ENCODE peak calls at places on chromosomes 1 and 21, in seven cellular contexts. One of them, this sample, is unnamed. For H3K4me1, the result is how much of the 10 kb centered on the place peaks cover.

GRCh38 chr1:1068077-1068373 is 6.1 kb downstream of the RNF223 start:
- DNase-seq in neural progenitor cell: no peak
- DNase-seq in IMR-90: no peak
- DNase-seq in K562: peak
- DNase-seq in tibial artery: no peak
- DNase-seq in upper lobe of right lung: no peak
- DNase-seq in lower lobe of right lung: no peak
- DNase-seq in this sample: no peak

GRCh38 chr1:151980287-151981177 is 13.1 kb downstream of the S100A10 start:
- DNase-seq in lower lobe of right lung: no peak
- DNase-seq in upper lobe of right lung: no peak
- DNase-seq in IMR-90: peak
- DNase-seq in neural progenitor cell: no peak
- DNase-seq in K562: no peak
- DNase-seq in tibial artery: peak
- DNase-seq in this sample: no peak

GRCh38 chr1:58702766-58703165 is 2.9 kb upstream of the MYSM1 start:
- DNase-seq in K562: no peak
- DNase-seq in neural progenitor cell: no peak
- DNase-seq in IMR-90: no peak
- DNase-seq in lower lobe of right lung: no peak
- DNase-seq in upper lobe of right lung: no peak
- DNase-seq in tibial artery: no peak
- DNase-seq in this sample: no peak

GRCh38 chr1:72431810-72432209 is 149.5 kb upstream of the NEGR1 start:
- DNase-seq in neural progenitor cell: no peak
- DNase-seq in IMR-90: peak
- DNase-seq in lower lobe of right lung: no peak
- DNase-seq in tibial artery: no peak
- DNase-seq in upper lobe of right lung: no peak
- DNase-seq in K562: no peak
- DNase-seq in this sample: no peak

GRCh38 chr1:51986718-51987117 is 3.8 kb downstream of the RAB3B start:
- DNase-seq in neural progenitor cell: no peak
- DNase-seq in IMR-90: no peak
- DNase-seq in tibial artery: no peak
- DNase-seq in lower lobe of right lung: no peak
- DNase-seq in upper lobe of right lung: no peak
- DNase-seq in K562: no peak
- DNase-seq in this sample: peak

GRCh38 chr1:153577624-153578051 is 12.0 kb upstream of the S100A2 start:
- DNase-seq in IMR-90: no peak
- DNase-seq in tibial artery: peak
- DNase-seq in lower lobe of right lung: peak
- DNase-seq in upper lobe of right lung: no peak
- DNase-seq in K562: no peak
- DNase-seq in neural progenitor cell: no peak
- DNase-seq in this sample: no peak

GRCh38 chr1:3469849-3470649 is 15.6 kb downstream of the ARHGEF16 start:
- DNase-seq in lower lobe of right lung: peak
- DNase-seq in K562: no peak
- DNase-seq in upper lobe of right lung: peak
- DNase-seq in tibial artery: no peak
- DNase-seq in neural progenitor cell: no peak
- DNase-seq in IMR-90: no peak
- DNase-seq in this sample: peak

GRCh38 chr21:43331962-43332458 is 94.9 kb downstream of the SIK1 start:
- DNase-seq in K562: no peak
- DNase-seq in upper lobe of right lung: no peak
- DNase-seq in IMR-90: peak
- DNase-seq in lower lobe of right lung: peak
- DNase-seq in tibial artery: peak
- DNase-seq in neural progenitor cell: no peak
- DNase-seq in this sample: no peak

GRCh38 chr1:25161981-25162380 is 70.3 kb downstream of the SYF2 start:
- DNase-seq in IMR-90: no peak
- DNase-seq in upper lobe of right lung: no peak
- DNase-seq in neural progenitor cell: no peak
- DNase-seq in tibial artery: no peak
- DNase-seq in K562: no peak
- DNase-seq in lower lobe of right lung: no peak
- DNase-seq in this sample: no peak

GRCh38 chr1:178004926-178005391 is 35.1 kb upstream of the SEC16B start:
- DNase-seq in neural progenitor cell: no peak
- DNase-seq in upper lobe of right lung: no peak
- DNase-seq in tibial artery: no peak
- DNase-seq in K562: no peak
- DNase-seq in IMR-90: peak
- DNase-seq in lower lobe of right lung: no peak
- DNase-seq in this sample: no peak

GRCh38 chr1:10529096-10529495 is 54.3 kb downstream of the PEX14 start:
- DNase-seq in lower lobe of right lung: no peak
- DNase-seq in upper lobe of right lung: no peak
- DNase-seq in IMR-90: no peak
- DNase-seq in tibial artery: no peak
- DNase-seq in neural progenitor cell: peak
- DNase-seq in K562: no peak
- DNase-seq in this sample: no peak

GRCh38 chr1:209302777-209303642 is 280.5 kb upstream of the CAMK1G start:
- DNase-seq in IMR-90: no peak
- DNase-seq in upper lobe of right lung: no peak
- DNase-seq in K562: no peak
- DNase-seq in tibial artery: no peak
- DNase-seq in lower lobe of right lung: no peak
- DNase-seq in neural progenitor cell: no peak
- DNase-seq in this sample: peak

GRCh38 chr1:161511018-161511755 is 5.9 kb downstream of the FCGR2A start:
- DNase-seq in lower lobe of right lung: peak
- DNase-seq in K562: peak
- DNase-seq in tibial artery: no peak
- DNase-seq in upper lobe of right lung: no peak
- DNase-seq in IMR-90: no peak
- DNase-seq in neural progenitor cell: no peak
- DNase-seq in this sample: peak

GRCh38 chr1:176469450-176469985 is 6.5 kb downstream of the PAPPA2 start:
- DNase-seq in K562: no peak
- DNase-seq in lower lobe of right lung: no peak
- DNase-seq in upper lobe of right lung: no peak
- DNase-seq in tibial artery: no peak
- DNase-seq in IMR-90: peak
- DNase-seq in neural progenitor cell: no peak
- DNase-seq in this sample: no peak

GRCh38 chr1:224700915-224701531 is 84.9 kb downstream of the CNIH3 start:
- DNase-seq in K562: peak
- DNase-seq in neural progenitor cell: peak
- DNase-seq in IMR-90: peak
- DNase-seq in lower lobe of right lung: no peak
- DNase-seq in upper lobe of right lung: no peak
- DNase-seq in tibial artery: no peak
- DNase-seq in this sample: peak
- TF ChIP-seq CTCF in K562: peak
- TF ChIP-seq CTCF in neural progenitor cell: peak
- TF ChIP-seq CTCF in IMR-90: peak
- TF ChIP-seq CTCF in lower lobe of right lung: peak
- TF ChIP-seq CTCF in upper lobe of right lung: peak
- TF ChIP-seq CTCF in tibial artery: no peak
- TF ChIP-seq CTCF in this sample: peak

GRCh38 chr1:9315411-9316079 is 22.9 kb downstream of the SPSB1 start:
- DNase-seq in tibial artery: no peak
- DNase-seq in K562: no peak
- DNase-seq in lower lobe of right lung: no peak
- DNase-seq in upper lobe of right lung: no peak
- DNase-seq in IMR-90: peak
- DNase-seq in neural progenitor cell: no peak
- DNase-seq in this sample: no peak
- H3K4me3 ChIP-seq in tibial artery: no peak
- H3K4me3 ChIP-seq in K562: no peak
- H3K4me3 ChIP-seq in lower lobe of right lung: no peak
- H3K4me3 ChIP-seq in upper lobe of right lung: no peak
- H3K4me3 ChIP-seq in IMR-90: no peak
- H3K4me3 ChIP-seq in neural progenitor cell: no peak
- H3K4me3 ChIP-seq in this sample: no peak

DNA sequence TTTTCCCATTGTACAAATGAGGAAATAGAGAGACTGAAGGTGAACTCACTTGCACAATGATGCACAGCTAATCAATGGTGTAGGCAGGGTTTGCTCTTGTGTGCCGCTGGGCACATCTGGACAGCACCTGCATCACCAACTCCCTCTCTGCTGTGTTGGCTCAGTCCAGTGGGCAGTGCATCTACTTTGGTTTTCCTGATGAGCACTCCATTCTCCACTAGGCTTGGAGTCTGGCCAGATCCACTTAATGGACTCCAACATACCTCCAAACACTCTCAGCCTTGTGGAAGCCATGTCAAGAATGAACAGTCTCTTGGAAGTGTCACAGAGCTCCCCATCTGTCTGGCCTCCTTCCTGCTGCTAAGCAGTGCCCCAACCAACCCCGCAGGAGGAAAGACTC is 152.2 kb downstream of the HIVEP3 start:
- DNase-seq in lower lobe of right lung: no peak
- DNase-seq in tibial artery: no peak
- DNase-seq in K562: no peak
- DNase-seq in neural progenitor cell: no peak
- DNase-seq in upper lobe of right lung: no peak
- DNase-seq in IMR-90: no peak
- DNase-seq in this sample: no peak
- H3K4me1 ChIP-seq in lower lobe of right lung: half or more
- H3K4me1 ChIP-seq in tibial artery: under half
- H3K4me1 ChIP-seq in K562: under half
- H3K4me1 ChIP-seq in neural progenitor cell: under half
- H3K4me1 ChIP-seq in upper lobe of right lung: half or more
- H3K4me1 ChIP-seq in IMR-90: under half
- H3K4me1 ChIP-seq in this sample: under half

GRCh38 chr1:169108897-169109560 is 2.5 kb downstream of the ATP1B1 start:
- DNase-seq in K562: no peak
- DNase-seq in upper lobe of right lung: peak
- DNase-seq in tibial artery: no peak
- DNase-seq in neural progenitor cell: peak
- DNase-seq in lower lobe of right lung: no peak
- DNase-seq in IMR-90: peak
- DNase-seq in this sample: peak
- TF ChIP-seq CTCF in K562: peak
- TF ChIP-seq CTCF in upper lobe of right lung: peak
- TF ChIP-seq CTCF in tibial artery: no peak
- TF ChIP-seq CTCF in neural progenitor cell: peak
- TF ChIP-seq CTCF in lower lobe of right lung: no peak
- TF ChIP-seq CTCF in IMR-90: peak
- TF ChIP-seq CTCF in this sample: peak